ENCODE peak calls at places on chromosomes 13 and 19, in five cellular contexts. One of them, this sample, is unnamed.

GRCh38 chr13:45413826-45414312 is 4.3 kb downstream of the SLC25A30 start:
- DNase-seq in Caco-2: no peak
- DNase-seq in heart right ventricle: no peak
- DNase-seq in CD8-positive, alpha-beta T cell: no peak
- DNase-seq in A673: no peak
- DNase-seq in this sample: no peak

GRCh38 chr19:6678690-6679109 is 8.7 kb upstream of the TNFSF14 start:
- DNase-seq in Caco-2: no peak
- DNase-seq in heart right ventricle: no peak
- DNase-seq in CD8-positive, alpha-beta T cell: no peak
- DNase-seq in A673: no peak
- DNase-seq in this sample: no peak

GRCh38 chr19:1445932-1446712 is 3.8 kb upstream of the APC2 start:
- DNase-seq in Caco-2: peak; percentile 80
- DNase-seq in heart right ventricle: no peak
- DNase-seq in CD8-positive, alpha-beta T cell: no peak
- DNase-seq in A673: peak; percentile 75
- DNase-seq in this sample: no peak

GRCh38 chr13:70520275-70520674 is 412.0 kb upstream of the KLHL1 start:
- DNase-seq in Caco-2: no peak
- DNase-seq in heart right ventricle: no peak
- DNase-seq in CD8-positive, alpha-beta T cell: no peak
- DNase-seq in A673: no peak
- DNase-seq in this sample: no peak

GRCh38 chr19:53195265-53195879 is 2.2 kb upstream of the ZNF665 start:
- DNase-seq in Caco-2: peak; percentile 68
- DNase-seq in heart right ventricle: peak; percentile 53
- DNase-seq in CD8-positive, alpha-beta T cell: peak; percentile 65
- DNase-seq in A673: peak; percentile 69
- DNase-seq in this sample: peak; percentile 73

GRCh38 chr19:3153286-3154230 is 17.7 kb downstream of the GNA15 start:
- DNase-seq in Caco-2: no peak
- DNase-seq in heart right ventricle: no peak
- DNase-seq in CD8-positive, alpha-beta T cell: no peak
- DNase-seq in A673: no peak
- DNase-seq in this sample: no peak

GRCh38 chr19:21483589-21484170 is 21.7 kb upstream of the ZNF429 start:
- DNase-seq in Caco-2: no peak
- DNase-seq in heart right ventricle: peak; percentile 76
- DNase-seq in CD8-positive, alpha-beta T cell: peak; percentile 65
- DNase-seq in A673: peak; percentile 3
- DNase-seq in this sample: peak; percentile 19

GRCh38 chr13:28710161-28710560 is 8.6 kb downstream of the SLC46A3 start:
- DNase-seq in Caco-2: no peak
- DNase-seq in heart right ventricle: no peak
- DNase-seq in CD8-positive, alpha-beta T cell: no peak
- DNase-seq in A673: no peak
- DNase-seq in this sample: no peak

GRCh38 chr13:110600261-110600819 is 15.0 kb upstream of the NAXD start:
- DNase-seq in Caco-2: peak; percentile 79
- DNase-seq in heart right ventricle: no peak
- DNase-seq in CD8-positive, alpha-beta T cell: no peak
- DNase-seq in A673: no peak
- DNase-seq in this sample: no peak

GRCh38 chr13:27658569-27658968 is 36.9 kb downstream of the POLR1D start:
- DNase-seq in Caco-2: no peak
- DNase-seq in heart right ventricle: no peak
- DNase-seq in CD8-positive, alpha-beta T cell: no peak
- DNase-seq in A673: peak; percentile 12
- DNase-seq in this sample: no peak

GRCh38 chr19:57566396-57567256 is 7.0 kb upstream of the ZNF550 start:
- DNase-seq in Caco-2: no peak
- DNase-seq in heart right ventricle: no peak
- DNase-seq in CD8-positive, alpha-beta T cell: no peak
- DNase-seq in A673: no peak
- DNase-seq in this sample: no peak

GRCh38 chr13:72852207-72852606 is 70.3 kb downstream of the PIBF1 start:
- DNase-seq in Caco-2: no peak
- DNase-seq in heart right ventricle: no peak
- DNase-seq in CD8-positive, alpha-beta T cell: no peak
- DNase-seq in A673: no peak
- DNase-seq in this sample: no peak

GRCh38 chr13:79534596-79534995 is 53.6 kb downstream of the NDFIP2 start:
- DNase-seq in Caco-2: no peak
- DNase-seq in heart right ventricle: no peak
- DNase-seq in CD8-positive, alpha-beta T cell: no peak
- DNase-seq in A673: no peak
- DNase-seq in this sample: no peak

GRCh38 chr19:3366104-3366760 is at the start of gene NFIC:
- DNase-seq in Caco-2: no peak
- DNase-seq in heart right ventricle: peak; percentile 84
- DNase-seq in CD8-positive, alpha-beta T cell: peak; percentile 41
- DNase-seq in A673: peak; percentile 89
- DNase-seq in this sample: no peak

GRCh38 chr19:19278315-19278714 is 5.2 kb upstream of the TM6SF2 start:
- DNase-seq in Caco-2: no peak
- DNase-seq in heart right ventricle: no peak
- DNase-seq in CD8-positive, alpha-beta T cell: no peak
- DNase-seq in A673: peak; percentile 68
- DNase-seq in this sample: no peak

GRCh38 chr13:43664700-43665191 is 122.0 kb downstream of the ENOX1 start:
- DNase-seq in Caco-2: peak; percentile 72
- DNase-seq in heart right ventricle: peak; percentile 9
- DNase-seq in CD8-positive, alpha-beta T cell: no peak
- DNase-seq in A673: peak; percentile 24
- DNase-seq in this sample: no peak

GRCh38 chr19:55632463-55632834 is 8.1 kb upstream of the ZNF784 start:
- DNase-seq in Caco-2: peak; percentile 93
- DNase-seq in heart right ventricle: no peak
- DNase-seq in CD8-positive, alpha-beta T cell: peak; percentile 94
- DNase-seq in A673: peak; percentile 94
- DNase-seq in this sample: peak; percentile 91

GRCh38 chr19:42092350-42092749 is 16.4 kb downstream of the ZNF574 start:
- DNase-seq in Caco-2: no peak
- DNase-seq in heart right ventricle: no peak
- DNase-seq in CD8-positive, alpha-beta T cell: peak; percentile 43
- DNase-seq in A673: peak; percentile 56
- DNase-seq in this sample: no peak

GRCh38 chr19:51531349-51532315 is at the start of gene SIGLEC6:
- DNase-seq in Caco-2: peak; percentile 77
- DNase-seq in heart right ventricle: peak; percentile 34
- DNase-seq in CD8-positive, alpha-beta T cell: no peak
- DNase-seq in A673: no peak
- DNase-seq in this sample: no peak

GRCh38 chr13:44573790-44574465 is 2.2 kb downstream of the TSC22D1 start:
- DNase-seq in Caco-2: no peak
- DNase-seq in heart right ventricle: no peak
- DNase-seq in CD8-positive, alpha-beta T cell: no peak
- DNase-seq in A673: peak; percentile 34
- DNase-seq in this sample: no peak

GRCh38 chr19:11987405-11988231 is 22.8 kb downstream of the ZNF763 start:
- DNase-seq in Caco-2: peak; percentile 92
- DNase-seq in heart right ventricle: peak; percentile 96
- DNase-seq in CD8-positive, alpha-beta T cell: peak; percentile 88
- DNase-seq in A673: peak; percentile 98
- DNase-seq in this sample: peak; percentile 83

GRCh38 chr19:44055870-44056269 is 4.0 kb downstream of the ZNF223 start:
- DNase-seq in Caco-2: no peak
- DNase-seq in heart right ventricle: no peak
- DNase-seq in CD8-positive, alpha-beta T cell: no peak
- DNase-seq in A673: no peak
- DNase-seq in this sample: no peak

GRCh38 chr19:19539738-19540703 is 2.0 kb downstream of the CILP2 start:
- DNase-seq in Caco-2: no peak
- DNase-seq in heart right ventricle: peak; percentile 73
- DNase-seq in CD8-positive, alpha-beta T cell: peak; percentile 74
- DNase-seq in A673: peak; percentile 74
- DNase-seq in this sample: no peak

GRCh38 chr13:61531383-61532065 is 115.9 kb upstream of the PCDH20 start:
- DNase-seq in Caco-2: no peak
- DNase-seq in heart right ventricle: no peak
- DNase-seq in CD8-positive, alpha-beta T cell: no peak
- DNase-seq in A673: no peak
- DNase-seq in this sample: no peak

GRCh38 chr13:40438999-40439797 is 227.2 kb downstream of the FOXO1 start:
- DNase-seq in Caco-2: no peak
- DNase-seq in heart right ventricle: no peak
- DNase-seq in CD8-positive, alpha-beta T cell: no peak
- DNase-seq in A673: no peak
- DNase-seq in this sample: no peak

GRCh38 chr13:95643814-95644598 is 500 bp downstream of the DZIP1 start:
- DNase-seq in Caco-2: no peak
- DNase-seq in heart right ventricle: peak; percentile 24
- DNase-seq in CD8-positive, alpha-beta T cell: no peak
- DNase-seq in A673: peak; percentile 15
- DNase-seq in this sample: no peak

DNA sequence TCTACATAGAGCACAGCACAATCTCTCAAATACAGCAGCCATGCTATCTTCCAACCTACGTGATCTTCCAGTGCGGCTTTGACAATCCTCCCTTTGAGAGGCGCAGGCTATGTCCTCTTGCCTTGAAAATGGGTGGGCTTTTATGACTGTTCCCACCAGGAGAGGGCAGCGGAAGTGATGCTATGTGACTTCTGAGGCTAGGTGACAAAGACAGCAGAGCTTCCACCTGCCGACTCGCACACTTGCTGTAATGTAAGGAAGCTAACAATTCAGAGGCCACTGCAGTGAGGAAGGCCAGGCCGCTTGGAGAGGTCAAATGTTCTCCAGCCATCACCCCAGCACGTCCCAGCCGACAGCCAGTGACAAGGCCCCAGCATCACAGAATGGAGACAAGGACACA is 65.8 kb downstream of the MRPL57 start:
- DNase-seq in Caco-2: no peak
- DNase-seq in heart right ventricle: no peak
- DNase-seq in CD8-positive, alpha-beta T cell: no peak
- DNase-seq in A673: peak; percentile 57
- DNase-seq in this sample: no peak
- TF ChIP-seq CTCF in Caco-2: no peak
- TF ChIP-seq CTCF in heart right ventricle: no peak
- TF ChIP-seq CTCF in CD8-positive, alpha-beta T cell: no peak
- TF ChIP-seq CTCF in A673: peak; percentile 54
- TF ChIP-seq CTCF in this sample: no peak

GRCh38 chr19:5337126-5337525 is 3.5 kb downstream of the PTPRS start:
- DNase-seq in Caco-2: no peak
- DNase-seq in heart right ventricle: no peak
- DNase-seq in CD8-positive, alpha-beta T cell: no peak
- DNase-seq in A673: no peak
- DNase-seq in this sample: no peak

GRCh38 chr19:5336195-5336965 is 4.2 kb downstream of the PTPRS start:
- DNase-seq in Caco-2: no peak
- DNase-seq in heart right ventricle: no peak
- DNase-seq in CD8-positive, alpha-beta T cell: no peak
- DNase-seq in A673: no peak
- DNase-seq in this sample: no peak

GRCh38 chr19:5338661-5339469 is 1.7 kb downstream of the PTPRS start:
- DNase-seq in Caco-2: no peak
- DNase-seq in heart right ventricle: no peak
- DNase-seq in CD8-positive, alpha-beta T cell: no peak
- DNase-seq in A673: peak; percentile 53
- DNase-seq in this sample: no peak

GRCh38 chr19:5339470-5339949 is 1.1 kb downstream of the PTPRS start:
- DNase-seq in Caco-2: no peak
- DNase-seq in heart right ventricle: no peak
- DNase-seq in CD8-positive, alpha-beta T cell: peak; percentile 23
- DNase-seq in A673: peak; percentile 24
- DNase-seq in this sample: no peak

DNA sequence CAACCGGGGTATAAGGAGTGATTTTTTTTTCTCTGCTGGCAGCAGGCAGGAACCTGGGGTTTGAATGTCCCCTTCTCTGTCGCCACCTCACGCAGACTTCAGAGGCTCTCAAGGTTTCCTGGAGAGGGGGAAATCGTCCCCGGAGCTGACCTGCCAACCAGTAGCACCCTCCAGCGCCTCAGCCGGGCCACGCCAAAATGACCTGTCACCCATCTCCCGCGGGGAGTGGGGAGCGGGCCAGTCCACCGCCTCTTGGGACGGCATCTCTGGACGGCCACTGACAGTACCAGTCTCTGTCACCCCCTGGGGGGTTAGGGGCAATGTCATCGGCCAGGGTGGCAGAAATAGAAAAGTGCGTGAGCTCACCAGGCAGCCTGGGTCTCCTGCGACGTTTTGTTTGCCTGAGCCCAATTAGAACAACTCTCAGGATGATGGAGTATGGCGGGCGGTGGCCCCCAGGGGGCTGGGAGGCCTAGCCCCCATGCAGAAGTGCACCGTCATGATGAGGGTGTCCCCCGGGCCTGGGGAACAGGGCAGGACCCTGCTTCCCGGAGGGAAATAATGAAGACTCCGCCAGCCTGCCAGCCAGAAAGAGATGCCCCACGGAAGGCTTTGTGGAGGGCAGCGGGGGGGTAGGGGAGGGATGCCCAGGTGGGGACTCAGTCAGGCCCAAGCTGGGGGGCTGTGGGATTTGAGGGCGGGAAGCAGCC is 2.6 kb downstream of the PTPRS start:
- DNase-seq in Caco-2: no peak
- DNase-seq in heart right ventricle: no peak
- DNase-seq in CD8-positive, alpha-beta T cell: no peak
- DNase-seq in A673: no peak
- DNase-seq in this sample: no peak
- H3K4me3 ChIP-seq in Caco-2: no peak overlapping the region
- H3K4me3 ChIP-seq in heart right ventricle: no peak overlapping the region
- H3K4me3 ChIP-seq in CD8-positive, alpha-beta T cell: no peak overlapping the region
- H3K4me3 ChIP-seq in A673: no peak overlapping the region
- H3K4me3 ChIP-seq in this sample: no peak overlapping the region

DNA sequence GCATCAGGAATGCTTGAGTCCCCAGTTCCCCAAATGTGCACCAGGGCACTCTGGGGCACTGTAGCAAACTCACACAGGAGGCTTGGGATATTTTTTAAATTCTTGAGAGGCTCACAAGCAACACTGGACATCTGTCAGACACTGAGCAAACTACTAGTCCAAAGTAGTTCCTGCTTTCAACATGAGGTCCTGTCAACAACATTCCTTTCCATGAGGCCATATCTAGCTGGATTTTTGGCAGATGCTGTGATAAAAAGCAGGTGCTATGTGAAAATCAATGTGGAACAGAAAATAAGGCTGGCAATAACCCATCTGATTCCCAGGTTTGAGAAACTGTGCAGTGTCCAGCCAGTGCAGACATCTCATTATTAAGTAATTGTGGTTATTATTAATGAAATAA is 50.5 kb downstream of the STARD13 start:
- DNase-seq in Caco-2: no peak
- DNase-seq in heart right ventricle: no peak
- DNase-seq in CD8-positive, alpha-beta T cell: no peak
- DNase-seq in A673: no peak
- DNase-seq in this sample: no peak
- TF ChIP-seq CTCF in Caco-2: no peak
- TF ChIP-seq CTCF in heart right ventricle: no peak
- TF ChIP-seq CTCF in CD8-positive, alpha-beta T cell: no peak
- TF ChIP-seq CTCF in A673: no peak
- TF ChIP-seq CTCF in this sample: no peak

DNA sequence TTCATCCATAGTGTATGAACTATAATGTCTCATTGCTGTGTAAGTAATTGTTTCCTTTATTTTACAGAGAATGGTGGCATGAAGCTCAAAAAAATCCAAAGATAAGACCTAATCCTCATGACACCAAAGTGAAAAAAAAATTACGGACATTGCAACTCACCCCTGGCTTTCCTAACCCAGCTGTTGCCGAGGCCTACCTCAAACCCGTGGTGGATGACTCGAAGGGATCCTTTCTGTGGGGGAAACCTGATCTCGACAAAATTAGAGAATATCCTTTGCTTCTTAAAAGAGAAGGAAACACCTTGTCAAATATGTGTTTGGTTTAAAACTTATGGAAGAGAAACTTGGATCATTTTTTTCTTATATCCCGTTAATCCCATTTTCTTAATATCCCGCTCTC is 26.3 kb downstream of the ERCC5 start:
- DNase-seq in Caco-2: no peak
- DNase-seq in heart right ventricle: no peak
- DNase-seq in CD8-positive, alpha-beta T cell: no peak
- DNase-seq in A673: no peak
- DNase-seq in this sample: no peak
- H3K4me3 ChIP-seq in Caco-2: no peak overlapping the region
- H3K4me3 ChIP-seq in heart right ventricle: no peak overlapping the region
- H3K4me3 ChIP-seq in CD8-positive, alpha-beta T cell: no peak overlapping the region
- H3K4me3 ChIP-seq in A673: no peak overlapping the region
- H3K4me3 ChIP-seq in this sample: no peak overlapping the region